ENCODE peak calls at places on chromosome 12, in six cellular contexts. B is adipocyte; F is CD8-positive, alpha-beta memory T cell; T is body of pancreas; G is neural progenitor cell; D is CD4-positive, CD25-positive, alpha-beta regulatory T cell. H is an unnamed sample.

GRCh38 chr12:127998936-127999467 is 268.0 kb upstream of the TMEM132C start:
- DNase-seq in T (no peak), G (no peak), B (peak; percentile 21), D (no peak), F (no peak), H (no peak)

GRCh38 chr12:111390894-111391293 is 14.8 kb upstream of the SH2B3 start:
- DNase-seq in D (no peak), G (no peak), T (no peak), B (no peak), F (no peak), H (no peak)

GRCh38 chr12:74537126-74537706 is 419 bp upstream of the ATXN7L3B start:
- DNase-seq in B (peak; percentile 88), D (peak; percentile 66), T (no peak), F (no peak), G (peak; percentile 41), H (peak; percentile 42)

GRCh38 chr12:5441497-5442236 is 9.8 kb downstream of the NTF3 start:
- DNase-seq in G (peak; percentile 60), T (peak; percentile 54), F (no peak), D (no peak), B (peak; percentile 57), H (no peak)

GRCh38 chr12:113057565-113058485 is 1.3 kb downstream of the DTX1 start:
- DNase-seq in D (no peak), B (no peak), T (no peak), F (no peak), G (peak; percentile 23), H (no peak)

GRCh38 chr12:86727151-86727550 is 471.0 kb upstream of the MGAT4C start:
- DNase-seq in B (peak; percentile 62), F (no peak), D (no peak), T (no peak), G (no peak), H (peak; percentile 48)

GRCh38 chr12:10170199-10170598 is 1.7 kb downstream of the OLR1 start:
- DNase-seq in G (no peak), T (no peak), F (no peak), D (no peak), B (peak; percentile 63), H (no peak)

GRCh38 chr12:218221-218620 is 4.3 kb upstream of the SLC6A12 start:
- DNase-seq in F (no peak), G (no peak), D (no peak), B (no peak), T (no peak), H (no peak)

GRCh38 chr12:113348849-113349536 is 9.4 kb upstream of the PLBD2 start:
- DNase-seq in B (no peak), T (no peak), F (no peak), G (peak; percentile 24), D (no peak), H (peak; percentile 35)

GRCh38 chr12:127233016-127233415 is 1034.0 kb upstream of the TMEM132C start:
- DNase-seq in D (no peak), F (no peak), G (no peak), B (no peak), T (no peak), H (no peak)

GRCh38 chr12:42426733-42427132 is 100.8 kb downstream of the PPHLN1 start:
- DNase-seq in D (no peak), B (no peak), T (no peak), F (no peak), G (peak; percentile 35), H (peak; percentile 73)

GRCh38 chr12:27015730-27016076 is 1.5 kb upstream of the TM7SF3 start:
- DNase-seq in T (no peak), D (peak; percentile 77), G (no peak), B (peak; percentile 80), F (no peak), H (peak; percentile 63)

GRCh38 chr12:75766263-75767160 is 255.1 kb upstream of the KRR1 start:
- DNase-seq in G (no peak), F (no peak), D (no peak), B (peak; percentile 53), T (no peak), H (peak; percentile 33)

GRCh38 chr12:50187084-50187900 is 20.1 kb upstream of the CERS5 start:
- DNase-seq in G (no peak), T (no peak), B (peak; percentile 88), F (no peak), D (peak; percentile 22), H (no peak)

GRCh38 chr12:105358789-105359188 is 28.3 kb downstream of the C12orf75 start:
- DNase-seq in D (no peak), B (no peak), G (no peak), F (no peak), T (no peak), H (no peak)

GRCh38 chr12:67517181-67517887 is 131.2 kb upstream of the DYRK2 start:
- DNase-seq in B (no peak), F (no peak), T (peak; percentile 83), G (no peak), D (no peak), H (no peak)

GRCh38 chr12:66426696-66427095 is 124.4 kb downstream of the HELB start:
- DNase-seq in D (no peak), G (no peak), B (no peak), F (no peak), T (no peak), H (no peak)

GRCh38 chr12:106645074-106645421 is 62.2 kb downstream of the RFX4 start:
- DNase-seq in D (no peak), G (no peak), B (no peak), F (no peak), T (peak; percentile 82), H (no peak)
- H3K4me1 ChIP-seq in D (no peaks in the 10 kb centered on the region), G (peaks cover 13% of the 10 kb centered on the region), B (peaks cover 21% of the 10 kb centered on the region), F (no peaks in the 10 kb centered on the region), T (peaks cover 13% of the 10 kb centered on the region), H (no peaks in the 10 kb centered on the region)

GRCh38 chr12:95484524-95484923 is 10.6 kb downstream of the METAP2 start:
- DNase-seq in T (no peak), F (no peak), B (peak; percentile 75), D (no peak), G (no peak), H (no peak)

GRCh38 chr12:95480230-95480629 is 6.3 kb downstream of the METAP2 start:
- DNase-seq in B (peak; percentile 62), G (no peak), F (no peak), T (no peak), D (no peak), H (peak; percentile 8)

GRCh38 chr12:95481888-95482287 is 7.9 kb downstream of the METAP2 start:
- DNase-seq in F (no peak), D (no peak), G (no peak), T (no peak), B (no peak), H (no peak)

GRCh38 chr12:95487024-95487423 is 13.1 kb downstream of the METAP2 start:
- DNase-seq in F (no peak), T (no peak), D (no peak), B (peak; percentile 32), G (no peak), H (no peak)

GRCh38 chr12:95481072-95481471 is 7.1 kb downstream of the METAP2 start:
- DNase-seq in D (no peak), F (no peak), B (no peak), T (no peak), G (no peak), H (no peak)
- H3K4me1 ChIP-seq in D (peaks cover 29% of the 10 kb centered on the region), F (peaks cover 46% of the 10 kb centered on the region), B (peaks cover 17% of the 10 kb centered on the region), T (peaks cover 45% of the 10 kb centered on the region), G (no peaks in the 10 kb centered on the region), H (no peaks in the 10 kb centered on the region)

DNA sequence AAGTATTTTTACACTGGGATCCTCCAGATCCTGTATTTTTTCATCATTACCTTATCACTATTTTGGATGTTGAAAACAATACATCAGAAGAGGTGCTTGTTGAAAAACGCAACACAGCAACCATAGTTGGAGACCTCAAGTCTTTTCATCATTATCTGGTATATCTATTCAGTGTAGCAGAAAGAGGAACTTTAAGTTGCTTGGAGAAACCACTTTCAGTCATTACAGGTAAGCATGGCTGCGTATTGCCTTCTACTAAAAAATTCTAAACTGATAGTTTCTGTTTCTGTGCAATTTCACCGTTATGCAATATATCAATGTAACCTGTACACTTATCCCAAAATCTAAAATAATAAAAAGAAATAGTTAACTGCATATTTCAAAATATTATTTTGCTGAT is 32.2 kb upstream of the PTPRQ start:
- DNase-seq in B (no peak), D (no peak), T (no peak), G (no peak), F (no peak), H (no peak)
- H3K4me1 ChIP-seq in B (peaks cover 6% of the 10 kb centered on the region), D (no peaks in the 10 kb centered on the region), T (no peaks in the 10 kb centered on the region), G (no peaks in the 10 kb centered on the region), F (no peaks in the 10 kb centered on the region), H (no peaks in the 10 kb centered on the region)

DNA sequence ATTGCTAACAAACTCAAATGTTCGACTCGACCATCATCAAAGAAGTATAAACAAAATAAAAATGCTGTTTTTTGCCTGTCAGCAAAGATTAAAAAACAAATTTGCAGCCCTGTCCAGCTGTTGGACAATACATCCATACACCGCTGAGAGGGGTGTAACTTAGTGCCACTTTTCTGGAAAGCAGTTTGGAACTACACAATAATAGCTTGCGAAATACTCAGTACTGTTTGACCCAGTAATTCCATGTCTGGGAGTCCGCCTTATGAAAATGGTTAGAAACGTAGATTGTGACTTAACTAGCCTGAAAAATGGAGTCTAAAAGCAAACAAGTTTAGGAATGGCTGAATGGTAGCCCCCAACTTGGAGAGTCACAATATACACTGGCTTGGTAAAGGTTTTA is 6.4 kb downstream of the USP30 start:
- DNase-seq in D (no peak), T (no peak), G (no peak), B (no peak), F (no peak), H (no peak)
- H3K4me1 ChIP-seq in D (peaks cover 10% of the 10 kb centered on the region), T (peaks cover 12% of the 10 kb centered on the region), G (peaks cover 1% of the 10 kb centered on the region), B (peaks cover 4% of the 10 kb centered on the region), F (peaks cover 11% of the 10 kb centered on the region), H (peaks cover 1% of the 10 kb centered on the region)

GRCh38 chr12:46267618-46268348 is 1.1 kb downstream of the SLC38A1 start:
- DNase-seq in G (peak; percentile 49), F (no peak), D (peak; percentile 60), T (peak; percentile 24), B (peak; percentile 57), H (peak; percentile 28)
- H3K4me1 ChIP-seq in G (peaks cover 63% of the 10 kb centered on the region), F (peaks cover 60% of the 10 kb centered on the region), D (peaks cover 65% of the 10 kb centered on the region), T (peaks cover 40% of the 10 kb centered on the region), B (peaks cover 20% of the 10 kb centered on the region), H (peaks cover 39% of the 10 kb centered on the region)

GRCh38 chr12:40226652-40227051 is 1.9 kb downstream of the LRRK2 start:
- DNase-seq in D (no peak), B (peak; percentile 87), F (no peak), G (no peak), T (peak; percentile 64), H (no peak)
- H3K4me1 ChIP-seq in D (no peaks in the 10 kb centered on the region), B (peaks cover 46% of the 10 kb centered on the region), F (no peaks in the 10 kb centered on the region), G (no peaks in the 10 kb centered on the region), T (peaks cover 28% of the 10 kb centered on the region), H (peaks cover 19% of the 10 kb centered on the region)